ENCODE peak calls at places on chromosomes 13 and 19, in four cellular contexts. One of them, this sample, is unnamed.

GRCh38 chr13:101925731-101926130 is 473.3 kb downstream of the ITGBL1 start:
- DNase-seq in A549: no peak
- DNase-seq in K562: no peak
- DNase-seq in HepG2: no peak
- DNase-seq in this sample: no peak

GRCh38 chr13:44048326-44048725 is 168.6 kb downstream of the LACC1 start:
- DNase-seq in A549: no peak
- DNase-seq in K562: no peak
- DNase-seq in HepG2: peak
- DNase-seq in this sample: no peak

GRCh38 chr19:5961969-5962945 is 15.7 kb downstream of the RANBP3 start:
- DNase-seq in A549: no peak
- DNase-seq in K562: no peak
- DNase-seq in HepG2: peak
- DNase-seq in this sample: no peak

GRCh38 chr13:33285420-33286124 is at the start of gene STARD13:
- DNase-seq in A549: peak
- DNase-seq in K562: peak
- DNase-seq in HepG2: peak
- DNase-seq in this sample: peak

GRCh38 chr13:106133025-106133424 is 402.4 kb downstream of the EFNB2 start:
- DNase-seq in A549: no peak
- DNase-seq in K562: no peak
- DNase-seq in HepG2: no peak
- DNase-seq in this sample: no peak

GRCh38 chr19:18700501-18701249 is 17.2 kb downstream of the CRTC1 start:
- DNase-seq in A549: no peak
- DNase-seq in K562: peak
- DNase-seq in HepG2: no peak
- DNase-seq in this sample: peak

GRCh38 chr13:48437381-48437780 is 24.5 kb upstream of the LPAR6 start:
- DNase-seq in A549: no peak
- DNase-seq in K562: no peak
- DNase-seq in HepG2: no peak
- DNase-seq in this sample: no peak

GRCh38 chr13:84296386-84296785 is 414.1 kb upstream of the SLITRK1 start:
- DNase-seq in A549: no peak
- DNase-seq in K562: no peak
- DNase-seq in HepG2: no peak
- DNase-seq in this sample: no peak

GRCh38 chr19:19540707-19541515 is 2.8 kb downstream of the CILP2 start:
- DNase-seq in A549: peak
- DNase-seq in K562: peak
- DNase-seq in HepG2: no peak
- DNase-seq in this sample: peak

GRCh38 chr13:28161370-28161769 is 23.0 kb downstream of the PAN3 start:
- DNase-seq in A549: no peak
- DNase-seq in K562: no peak
- DNase-seq in HepG2: peak
- DNase-seq in this sample: no peak
- TF ChIP-seq HMGXB4 in A549: no peak
- TF ChIP-seq HMGXB4 in K562: no peak
- TF ChIP-seq HMGXB4 in HepG2: no peak
- TF ChIP-seq HMGXB4 in this sample: no peak

GRCh38 chr13:39676315-39676876 is 20.9 kb downstream of the COG6 start:
- DNase-seq in A549: peak
- DNase-seq in K562: no peak
- DNase-seq in HepG2: peak
- DNase-seq in this sample: no peak
- TF ChIP-seq HMGXB4 in A549: no peak
- TF ChIP-seq HMGXB4 in K562: no peak
- TF ChIP-seq HMGXB4 in HepG2: no peak
- TF ChIP-seq HMGXB4 in this sample: no peak

DNA sequence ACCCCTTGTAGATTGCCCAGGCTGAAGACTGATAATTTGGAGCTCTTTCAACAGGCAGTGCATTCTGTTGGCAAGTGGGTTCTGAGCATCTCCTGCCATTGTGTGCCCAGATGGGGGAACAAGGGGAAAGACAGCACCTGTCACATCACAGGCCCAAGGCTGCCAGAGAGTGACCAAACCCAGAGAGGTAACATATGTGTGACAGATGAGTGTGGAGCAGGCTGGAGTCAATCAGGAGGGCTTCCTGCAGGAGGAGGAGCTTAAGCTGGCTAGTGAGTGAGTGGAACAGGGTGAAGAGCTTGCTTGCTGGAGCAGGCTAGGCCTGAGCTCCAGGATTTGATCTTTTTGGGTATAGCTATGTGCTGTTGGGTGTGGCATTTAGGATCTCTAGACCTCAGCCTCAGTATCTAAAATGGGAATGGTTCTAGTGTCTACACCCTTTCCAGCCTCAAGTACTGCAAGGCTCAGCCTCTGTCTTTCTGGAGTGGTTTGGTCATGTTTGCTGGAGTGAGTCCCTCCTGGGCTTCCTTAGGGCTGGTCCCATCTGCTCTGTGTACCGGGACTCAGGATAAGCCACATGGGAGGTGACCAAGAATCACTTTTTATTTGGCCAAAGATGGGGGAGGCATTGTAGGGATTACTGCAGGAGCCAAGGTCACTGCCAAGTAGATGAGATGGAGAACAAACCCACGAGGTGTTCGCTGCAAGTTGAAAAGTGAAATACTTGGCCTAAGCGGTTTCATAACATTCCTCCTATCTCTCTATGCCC is 152.4 kb upstream of the TSHZ3 start:
- DNase-seq in A549: no peak
- DNase-seq in K562: no peak
- DNase-seq in HepG2: no peak
- DNase-seq in this sample: no peak
- TF ChIP-seq HMGXB4 in A549: no peak
- TF ChIP-seq HMGXB4 in K562: no peak
- TF ChIP-seq HMGXB4 in HepG2: no peak
- TF ChIP-seq HMGXB4 in this sample: no peak

DNA sequence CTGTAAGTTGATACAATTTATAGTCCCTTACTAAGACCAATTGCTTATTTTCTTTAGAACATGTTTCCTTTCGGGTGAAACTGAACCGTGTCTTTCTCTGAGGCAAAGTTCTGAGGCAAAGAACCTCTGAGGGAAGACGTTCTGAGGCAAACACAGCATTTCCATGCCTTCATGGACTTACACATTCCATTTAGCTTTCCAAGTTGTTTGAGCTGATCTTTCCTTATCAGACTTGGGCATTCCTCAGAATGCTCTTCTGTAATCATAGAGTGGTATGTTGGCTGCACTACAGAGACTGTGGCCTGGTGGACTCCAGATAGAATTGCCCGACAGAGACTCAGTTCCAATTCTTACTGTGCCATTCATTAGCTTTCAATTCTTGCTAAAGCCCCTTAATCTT is 579.0 kb downstream of the KCTD12 start:
- DNase-seq in A549: no peak
- DNase-seq in K562: no peak
- DNase-seq in HepG2: no peak
- DNase-seq in this sample: no peak
- TF ChIP-seq HMGXB4 in A549: no peak
- TF ChIP-seq HMGXB4 in K562: no peak
- TF ChIP-seq HMGXB4 in HepG2: no peak
- TF ChIP-seq HMGXB4 in this sample: no peak

GRCh38 chr13:110186221-110186838 is 120.6 kb downstream of the COL4A1 start:
- DNase-seq in A549: no peak
- DNase-seq in K562: no peak
- DNase-seq in HepG2: no peak
- DNase-seq in this sample: no peak

GRCh38 chr13:110182461-110182860 is 124.5 kb downstream of the COL4A1 start:
- DNase-seq in A549: no peak
- DNase-seq in K562: no peak
- DNase-seq in HepG2: no peak
- DNase-seq in this sample: no peak

GRCh38 chr13:110183925-110184324 is 123.0 kb downstream of the COL4A1 start:
- DNase-seq in A549: no peak
- DNase-seq in K562: no peak
- DNase-seq in HepG2: no peak
- DNase-seq in this sample: no peak

GRCh38 chr13:110185696-110186095 is 121.3 kb downstream of the COL4A1 start:
- DNase-seq in A549: no peak
- DNase-seq in K562: no peak
- DNase-seq in HepG2: no peak
- DNase-seq in this sample: no peak

GRCh38 chr13:110187501-110188161 is 119.3 kb downstream of the COL4A1 start:
- DNase-seq in A549: no peak
- DNase-seq in K562: no peak
- DNase-seq in HepG2: no peak
- DNase-seq in this sample: no peak
- TF ChIP-seq HMGXB4 in A549: no peak
- TF ChIP-seq HMGXB4 in K562: no peak
- TF ChIP-seq HMGXB4 in HepG2: no peak
- TF ChIP-seq HMGXB4 in this sample: no peak

DNA sequence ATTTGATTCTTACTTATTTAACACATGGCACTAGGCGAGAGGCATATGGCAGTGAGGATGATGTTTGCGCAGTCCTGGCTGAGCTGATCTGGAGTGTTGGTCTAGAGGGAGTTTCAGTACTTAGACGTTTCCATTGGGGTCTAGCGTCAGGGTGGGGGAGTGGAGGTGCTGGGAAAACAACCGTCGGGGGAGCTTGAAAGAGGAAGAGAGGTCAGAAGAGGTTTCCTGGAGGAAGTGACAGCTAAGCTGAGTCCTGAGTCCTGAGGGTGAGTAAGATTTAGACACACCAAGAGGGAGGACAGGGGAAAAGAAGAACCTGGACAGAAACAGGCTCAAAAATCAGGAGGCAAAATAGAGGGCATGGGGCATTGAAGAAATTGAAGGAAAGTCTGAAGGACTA is 81.4 kb downstream of the ALOX5AP start:
- DNase-seq in A549: no peak
- DNase-seq in K562: no peak
- DNase-seq in HepG2: no peak
- DNase-seq in this sample: no peak
- TF ChIP-seq HMGXB4 in A549: no peak
- TF ChIP-seq HMGXB4 in K562: no peak
- TF ChIP-seq HMGXB4 in HepG2: no peak
- TF ChIP-seq HMGXB4 in this sample: no peak

DNA sequence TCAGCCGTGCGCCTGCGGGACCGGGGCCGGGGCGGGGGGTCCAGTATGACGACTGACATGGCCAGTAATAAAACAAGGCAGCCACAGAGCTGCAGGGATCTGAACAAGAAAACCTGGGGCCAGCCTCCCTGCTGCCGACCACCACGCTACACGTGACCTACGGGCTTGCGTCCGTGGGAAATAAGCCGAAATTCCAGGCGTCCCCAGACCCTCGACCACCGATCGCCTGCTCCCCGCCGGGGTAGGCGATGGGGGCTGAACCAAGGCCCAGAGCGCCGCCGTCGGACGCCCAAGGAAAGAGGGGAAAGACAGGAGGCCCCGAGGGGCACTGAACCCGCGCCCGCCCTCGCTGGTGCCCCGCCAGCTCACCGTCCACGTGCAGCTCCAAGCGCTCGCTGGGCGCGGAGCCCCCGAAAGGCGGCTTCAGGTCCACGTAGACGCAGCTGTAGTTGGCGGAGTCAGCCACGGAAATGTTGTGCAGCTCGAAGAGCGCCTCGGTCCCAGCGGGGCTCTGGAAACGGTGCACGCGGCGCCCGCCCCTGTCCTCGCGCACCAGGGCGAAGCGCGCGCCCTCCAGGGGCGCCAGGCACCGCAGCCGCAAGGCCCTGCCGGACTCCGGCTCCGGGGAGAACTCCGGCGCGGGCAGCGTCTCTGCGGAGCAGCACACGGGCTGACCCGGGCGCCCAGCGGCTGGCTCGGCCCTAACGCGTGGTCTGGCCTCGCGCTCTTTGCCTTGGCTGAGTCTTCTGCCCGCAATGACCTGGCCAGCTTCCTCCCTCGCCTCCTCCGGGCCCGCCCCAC is 3.1 kb downstream of the A1BG start:
- DNase-seq in A549: no peak
- DNase-seq in K562: no peak
- DNase-seq in HepG2: no peak
- DNase-seq in this sample: no peak
- TF ChIP-seq HMGXB4 in A549: no peak
- TF ChIP-seq HMGXB4 in K562: no peak
- TF ChIP-seq HMGXB4 in HepG2: no peak
- TF ChIP-seq HMGXB4 in this sample: no peak

DNA sequence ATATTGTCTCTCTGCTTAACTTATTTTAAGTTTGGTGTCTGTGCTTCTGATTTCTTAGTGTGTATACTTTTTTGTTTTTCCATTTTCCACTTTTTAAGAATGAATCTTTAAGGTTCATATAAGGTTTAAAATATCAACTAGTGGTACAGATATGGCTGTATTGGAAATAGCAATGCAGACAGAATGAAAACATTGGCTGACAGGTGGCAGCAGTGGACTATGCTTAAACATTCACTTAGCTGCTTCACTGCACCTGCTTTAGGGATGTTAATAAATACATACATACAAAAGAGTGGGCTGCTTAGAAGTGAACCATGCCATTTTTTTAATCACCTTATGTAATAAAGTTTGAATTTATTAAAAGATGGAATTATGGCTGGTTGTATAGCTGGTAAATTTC is 27.3 kb downstream of the TM9SF2 start:
- DNase-seq in A549: peak
- DNase-seq in K562: no peak
- DNase-seq in HepG2: peak
- DNase-seq in this sample: no peak
- TF ChIP-seq HMGXB4 in A549: no peak
- TF ChIP-seq HMGXB4 in K562: no peak
- TF ChIP-seq HMGXB4 in HepG2: no peak
- TF ChIP-seq HMGXB4 in this sample: no peak